ENCODE peak calls at places on chromosomes 5 and 9, in nine cellular contexts. P, Z, R, U, F, J, W, Y and T are unnamed samples.

GRCh38 chr9:86695904-86696424 is 251.3 kb downstream of the GAS1 start:
- DNase-seq in Z (no peak), W (no peak), Y (peak; percentile 72), U (no peak), J (no peak), F (no peak), P (no peak), R (no peak), T (no peak)

GRCh38 chr5:141040093-141040762 is 10.9 kb upstream of the PCDHB1 start:
- DNase-seq in R (no peak), U (peak; percentile 90), Y (no peak), F (peak; percentile 76), W (no peak), P (no peak), J (no peak), Z (peak; percentile 20), T (no peak)

GRCh38 chr5:140855772-140856674 is at the start of gene PCDHA10:
- DNase-seq in R (no peak), Z (no peak), U (no peak), W (no peak), F (no peak), J (no peak), Y (peak; percentile 1), P (no peak), T (no peak)

GRCh38 chr5:128304791-128305190 is 221.2 kb downstream of the SLC12A2 start:
- DNase-seq in R (no peak), F (no peak), Y (no peak), J (no peak), U (no peak), W (no peak), Z (no peak), P (no peak), T (no peak)

GRCh38 chr9:87812375-87813118 is 70.1 kb upstream of the SPATA31E1 start:
- DNase-seq in U (peak; percentile 68), J (no peak), W (no peak), F (peak; percentile 64), P (no peak), Y (peak; percentile 74), Z (no peak), R (peak; percentile 31), T (peak; percentile 45)

GRCh38 chr5:100550531-100551036 is 15.4 kb downstream of the FAM174A start:
- DNase-seq in R (peak; percentile 4), F (no peak), P (no peak), U (no peak), Y (no peak), J (no peak), Z (no peak), W (no peak), T (peak; percentile 13)

GRCh38 chr5:95863383-95863757 is 40.8 kb upstream of the GLRX start:
- DNase-seq in R (no peak), W (no peak), Z (peak; percentile 56), Y (peak; percentile 83), U (no peak), J (no peak), P (no peak), F (no peak), T (no peak)

GRCh38 chr5:50302815-50303490 is 138.1 kb downstream of the EMB start:
- DNase-seq in J (no peak), P (no peak), Y (peak; percentile 68), Z (no peak), R (no peak), F (no peak), U (peak; percentile 71), W (no peak), T (no peak)

GRCh38 chr5:82419559-82420332 is 141.6 kb upstream of the RPS23 start:
- DNase-seq in R (no peak), F (no peak), J (no peak), P (no peak), Z (no peak), U (no peak), W (no peak), Y (no peak), T (no peak)

GRCh38 chr9:17160327-17160726 is 25.5 kb downstream of the CNTLN start:
- DNase-seq in Y (no peak), P (no peak), R (no peak), Z (no peak), U (no peak), F (no peak), J (no peak), W (no peak), T (no peak)

GRCh38 chr9:7828344-7828743 is 28.8 kb upstream of the DMAC1 start:
- DNase-seq in Y (peak; percentile 6), F (no peak), Z (no peak), R (no peak), P (no peak), W (no peak), U (no peak), J (no peak), T (no peak)

GRCh38 chr9:98195671-98196070 is 3.2 kb upstream of the CORO2A start:
- DNase-seq in U (no peak), F (no peak), W (no peak), Z (no peak), P (no peak), R (no peak), J (no peak), Y (no peak), T (no peak)

GRCh38 chr9:118091221-118091620 is 387.0 kb downstream of the TLR4 start:
- DNase-seq in J (no peak), P (no peak), F (no peak), Z (no peak), Y (no peak), W (no peak), U (no peak), R (no peak), T (no peak)

GRCh38 chr5:139241139-139241538 is 43.0 kb upstream of the SIL1 start:
- DNase-seq in F (no peak), W (no peak), P (no peak), R (no peak), Y (no peak), U (no peak), J (no peak), Z (no peak), T (no peak)

GRCh38 chr5:67093259-67093658 is 103.3 kb downstream of the CD180 start:
- DNase-seq in F (no peak), Y (peak; percentile 3), U (no peak), R (no peak), J (no peak), W (no peak), Z (no peak), P (no peak), T (no peak)

GRCh38 chr9:17090041-17090440 is 44.8 kb upstream of the CNTLN start:
- DNase-seq in Z (no peak), P (no peak), Y (no peak), F (no peak), J (no peak), U (no peak), W (no peak), R (no peak), T (no peak)

GRCh38 chr9:114153761-114154596 is 1.4 kb upstream of the COL27A1 start:
- DNase-seq in W (no peak), Y (no peak), Z (no peak), U (peak; percentile 54), R (no peak), P (peak; percentile 33), J (no peak), F (no peak), T (no peak)

DNA sequence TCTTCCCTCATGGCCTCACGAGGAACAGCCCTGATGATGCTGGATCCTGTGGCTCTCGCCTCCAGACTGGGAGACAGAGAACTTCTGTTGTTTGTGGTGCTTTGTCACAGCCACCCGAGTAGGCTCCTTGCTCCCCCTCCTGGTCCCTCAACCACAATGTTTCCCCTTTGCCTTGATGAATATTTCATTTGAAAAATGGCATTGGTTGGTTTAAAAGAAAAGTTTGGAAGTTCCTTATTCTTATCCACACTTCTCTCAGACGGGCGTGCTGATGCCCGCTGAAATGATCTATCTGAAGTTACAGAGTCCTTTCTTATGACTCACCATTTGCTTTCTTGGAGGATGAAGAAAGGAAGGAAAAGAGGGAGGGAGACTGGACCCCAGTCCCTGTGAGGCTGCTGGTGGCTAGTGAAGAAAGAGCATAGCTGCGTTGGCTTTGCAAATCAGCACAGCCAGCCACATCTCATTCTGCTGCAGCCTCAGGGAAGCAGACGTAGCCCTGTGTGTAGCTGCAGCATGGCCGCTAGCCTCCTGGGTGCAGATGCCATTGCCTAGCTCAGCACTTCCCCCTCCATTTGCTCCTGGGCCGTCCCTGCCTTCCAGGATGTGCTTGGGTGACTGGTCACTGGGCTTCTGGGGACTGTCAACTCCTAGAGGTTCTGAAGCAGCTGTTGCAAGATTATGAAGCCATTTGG is 185.9 kb downstream of the ERCC6L2 start:
- DNase-seq in P (peak; percentile 57), Y (peak; percentile 56), J (no peak), U (peak; percentile 64), Z (no peak), W (no peak), R (peak; percentile 45), F (peak; percentile 71), T (peak; percentile 58)
- TF ChIP-seq CTCF in P (peak; percentile 37), Y (peak; percentile 51), J (no peak), U (no peak), Z (peak; percentile 29), W (no peak), R (peak; percentile 47), F (peak; percentile 48), T (peak; percentile 3)

GRCh38 chr5:6403416-6403815 is 25.1 kb upstream of the MED10 start:
- DNase-seq in J (no peak), P (no peak), U (no peak), Y (no peak), F (no peak), W (no peak), R (no peak), Z (no peak), T (no peak)
- TF ChIP-seq CTCF in J (no peak), P (no peak), U (no peak), Y (no peak), F (no peak), W (no peak), R (no peak), Z (no peak), T (no peak)

GRCh38 chr5:164009628-164010027 is 504.2 kb downstream of the MAT2B start:
- DNase-seq in F (no peak), P (no peak), R (no peak), Z (no peak), Y (no peak), W (no peak), U (no peak), J (no peak), T (no peak)
- TF ChIP-seq CTCF in F (no peak), P (no peak), R (no peak), Z (no peak), Y (no peak), W (no peak), U (no peak), J (no peak), T (no peak)

GRCh38 chr5:73452215-73452614 is 3.6 kb upstream of the FOXD1 start:
- DNase-seq in Z (no peak), F (no peak), R (no peak), J (no peak), Y (no peak), P (no peak), U (no peak), W (no peak), T (no peak)

GRCh38 chr5:73450041-73450598 is 1.5 kb upstream of the FOXD1 start:
- DNase-seq in Z (no peak), R (no peak), U (no peak), P (no peak), Y (no peak), F (no peak), W (no peak), J (no peak), T (no peak)

GRCh38 chr5:73451218-73452130 is 2.9 kb upstream of the FOXD1 start:
- DNase-seq in W (no peak), U (peak; percentile 65), Y (peak; percentile 56), J (peak; percentile 31), F (peak; percentile 66), R (peak; percentile 64), P (peak; percentile 69), Z (no peak), T (peak; percentile 72)

GRCh38 chr5:73448451-73449136 is at the start of gene FOXD1:
- DNase-seq in W (peak; percentile 48), F (peak; percentile 78), Y (peak; percentile 94), Z (peak; percentile 54), P (peak; percentile 45), J (peak; percentile 54), U (peak; percentile 84), R (peak; percentile 41), T (peak; percentile 63)

GRCh38 chr5:73450672-73451217 is 2.2 kb upstream of the FOXD1 start:
- DNase-seq in Z (no peak), U (no peak), J (no peak), Y (no peak), F (no peak), W (no peak), P (no peak), R (no peak), T (no peak)
- TF ChIP-seq CTCF in Z (no peak), U (no peak), J (no peak), Y (no peak), F (no peak), W (no peak), P (no peak), R (no peak), T (no peak)